ENCODE peak calls at places on chromosomes 3 and 15, in five cellular contexts. I, Y, T, Q and X are unnamed samples.

GRCh38 chr15:83158393-83158792 is 49.2 kb downstream of the HDGFL3 start:
- DNase-seq in I (no peak), Y (no peak), T (no peak), Q (peak), X (no peak)

GRCh38 chr3:44478055-44478468 is 592 bp upstream of the ZNF445 start:
- DNase-seq in I (no peak), Y (no peak), T (no peak), Q (peak), X (no peak)

GRCh38 chr3:8313591-8314298 is 187.9 kb upstream of the LMCD1 start:
- DNase-seq in I (no peak), Y (no peak), T (no peak), Q (no peak), X (no peak)

GRCh38 chr15:87227846-87228245 is 1028.7 kb downstream of the NTRK3 start:
- DNase-seq in I (no peak), Y (no peak), T (no peak), Q (no peak), X (no peak)

GRCh38 chr15:33547876-33548275 is 237.1 kb downstream of the RYR3 start:
- DNase-seq in I (peak), Y (no peak), T (peak), Q (peak), X (no peak)

GRCh38 chr3:185406127-185406620 is 43.2 kb downstream of the MAP3K13 start:
- DNase-seq in I (no peak), Y (no peak), T (no peak), Q (no peak), X (no peak)

GRCh38 chr3:97968376-97968775 is 3.9 kb downstream of the RIOX2 start:
- DNase-seq in I (no peak), Y (no peak), T (no peak), Q (no peak), X (no peak)

GRCh38 chr15:63463793-63464192 is 40.6 kb upstream of the USP3 start:
- DNase-seq in I (no peak), Y (no peak), T (no peak), Q (no peak), X (no peak)

GRCh38 chr3:15367059-15367458 is 34.7 kb upstream of the SH3BP5 start:
- DNase-seq in I (no peak), Y (no peak), T (no peak), Q (no peak), X (no peak)

GRCh38 chr15:25245801-25246622 is 192.8 kb downstream of the UBE3A start:
- DNase-seq in I (no peak), Y (no peak), T (peak), Q (no peak), X (no peak)

GRCh38 chr3:112568642-112569041 is 6.8 kb downstream of the SLC35A5 start:
- DNase-seq in I (no peak), Y (no peak), T (no peak), Q (no peak), X (no peak)

GRCh38 chr3:8767667-8768363 is 1.6 kb downstream of the OXTR start:
- DNase-seq in I (no peak), Y (no peak), T (peak), Q (peak), X (no peak)

GRCh38 chr3:31189971-31190370 is 295.5 kb upstream of the GADL1 start:
- DNase-seq in I (no peak), Y (no peak), T (no peak), Q (no peak), X (no peak)

GRCh38 chr3:31189330-31189729 is 294.9 kb upstream of the GADL1 start:
- DNase-seq in I (no peak), Y (no peak), T (no peak), Q (no peak), X (no peak)

GRCh38 chr3:31186041-31186440 is 291.6 kb upstream of the GADL1 start:
- DNase-seq in I (no peak), Y (no peak), T (no peak), Q (no peak), X (no peak)

GRCh38 chr3:31187380-31187779 is 292.9 kb upstream of the GADL1 start:
- DNase-seq in I (no peak), Y (no peak), T (no peak), Q (peak), X (no peak)

DNA sequence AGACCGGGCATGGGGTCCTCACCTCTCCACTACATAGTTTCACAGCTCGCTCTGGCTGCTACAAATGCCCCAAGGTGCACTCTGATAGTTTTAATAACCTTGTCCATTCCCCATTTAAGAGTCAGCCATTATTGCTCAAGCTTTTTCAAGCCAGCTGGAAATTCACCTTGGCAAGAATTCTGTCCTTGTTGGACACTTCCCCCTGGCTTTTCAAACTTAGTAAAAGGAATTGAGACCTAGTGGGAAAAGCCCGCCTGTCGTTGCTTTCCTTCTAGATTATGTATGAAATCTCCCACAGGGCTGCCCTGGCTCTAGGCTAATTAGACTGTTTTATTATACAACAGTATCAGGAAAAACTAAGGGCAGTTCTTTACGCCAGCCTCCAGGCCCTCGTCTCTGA is 293.7 kb upstream of the GADL1 start:
- DNase-seq in I (no peak), Y (no peak), T (no peak), Q (no peak), X (no peak)
- TF ChIP-seq SRF in I (no peak), Y (no peak), T (no peak), Q (no peak), X (no peak)

DNA sequence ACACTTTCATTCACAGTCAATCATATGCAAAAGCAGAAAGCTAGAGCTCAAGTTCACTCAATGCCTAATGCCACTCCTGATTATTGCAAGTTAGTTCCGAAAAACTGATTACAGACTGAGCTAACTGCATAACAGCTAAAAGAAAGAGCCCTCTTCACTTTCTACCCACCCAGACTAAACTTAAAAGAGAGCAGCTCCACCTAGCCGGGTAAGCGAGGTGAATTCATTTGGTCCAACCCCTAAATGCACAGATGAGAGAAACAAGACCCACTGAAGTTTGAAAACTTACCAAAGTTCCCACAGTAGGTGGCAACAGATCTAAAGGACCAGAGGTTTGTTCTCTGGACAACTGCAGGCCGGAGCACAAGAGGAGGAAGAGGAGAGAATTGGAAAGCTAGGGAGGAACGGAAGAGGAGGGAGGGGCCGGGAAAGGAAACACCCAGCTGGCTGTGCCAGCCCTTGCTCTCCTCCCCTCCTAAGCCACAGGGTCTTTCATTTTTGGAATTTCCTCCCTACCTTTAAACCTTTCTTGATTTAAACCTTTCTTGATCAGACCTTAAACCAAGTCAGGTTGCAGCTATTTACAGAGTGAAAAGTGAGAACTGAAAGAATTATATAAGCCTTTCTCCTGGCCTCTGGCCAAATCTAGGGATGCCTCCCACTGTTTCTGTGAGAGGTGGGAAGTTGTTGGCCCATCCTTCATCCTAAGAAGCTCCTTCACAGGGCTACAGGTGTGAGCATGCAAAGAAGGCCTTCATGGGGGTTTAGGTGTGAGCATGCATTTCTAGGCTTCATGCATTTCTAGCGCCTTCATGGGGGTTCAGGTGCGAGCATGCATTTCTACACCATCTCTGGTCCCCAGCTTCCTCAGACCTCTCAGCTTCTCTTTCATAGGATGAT is 114.7 kb upstream of the LMOD3 start:
- DNase-seq in I (no peak), Y (no peak), T (no peak), Q (no peak), X (no peak)
- TF ChIP-seq SRF in I (no peak), Y (no peak), T (no peak), Q (no peak), X (no peak)

DNA sequence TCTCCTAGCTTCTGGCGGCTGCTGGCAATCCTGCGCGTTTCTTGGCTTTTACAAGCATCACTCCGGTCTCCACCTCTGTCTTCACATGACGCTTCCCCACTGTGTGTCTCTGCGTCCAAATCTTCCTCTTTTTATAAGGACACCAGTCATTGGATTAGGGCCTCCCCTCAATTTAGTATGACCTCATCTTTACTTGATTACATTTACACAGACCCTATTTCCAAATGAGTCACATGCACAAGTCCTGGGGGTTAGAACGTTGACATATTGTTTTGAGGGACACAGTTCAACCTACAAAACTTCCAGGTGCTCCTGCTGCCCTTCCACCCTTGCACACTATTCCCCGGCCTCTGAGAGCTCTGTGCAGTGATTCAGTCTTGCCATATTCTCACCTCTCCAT is 215.3 kb downstream of the OPA1 start:
- DNase-seq in I (no peak), Y (no peak), T (no peak), Q (no peak), X (no peak)
- TF ChIP-seq SRF in I (no peak), Y (no peak), T (no peak), Q (no peak), X (no peak)

GRCh38 chr15:67805871-67806538 is 19.3 kb upstream of the SKOR1 start:
- DNase-seq in I (no peak), Y (no peak), T (peak), Q (no peak), X (no peak)
- TF ChIP-seq SRF in I (no peak), Y (no peak), T (no peak), Q (no peak), X (no peak)

DNA sequence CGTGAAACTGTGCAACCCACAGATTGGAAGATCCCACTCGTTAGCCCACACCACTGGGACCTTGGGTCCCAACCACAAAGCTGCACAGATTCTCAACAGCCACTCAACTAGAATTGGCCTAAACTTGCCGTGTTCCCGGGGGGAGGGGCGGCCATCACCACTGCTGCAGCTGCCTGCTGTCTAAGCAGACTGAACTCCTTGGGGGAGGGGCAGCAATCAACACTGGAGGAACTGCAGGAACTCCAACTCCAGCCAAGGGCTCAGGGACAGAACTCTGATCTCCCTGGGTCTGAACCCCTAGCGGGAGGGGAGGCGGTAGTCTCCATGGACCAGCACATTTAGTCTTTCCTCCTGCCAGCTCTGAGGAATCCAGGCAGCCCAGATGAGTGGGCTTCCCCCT is 205.9 kb downstream of the RSL24D1 start:
- DNase-seq in I (no peak), Y (no peak), T (no peak), Q (no peak), X (no peak)
- TF ChIP-seq SRF in I (no peak), Y (no peak), T (no peak), Q (no peak), X (no peak)

GRCh38 chr15:35514759-35515158 is 31.2 kb downstream of the DPH6 start:
- DNase-seq in I (no peak), Y (no peak), T (no peak), Q (no peak), X (no peak)

GRCh38 chr15:35522061-35522460 is 23.9 kb downstream of the DPH6 start:
- DNase-seq in I (no peak), Y (no peak), T (no peak), Q (no peak), X (no peak)

DNA sequence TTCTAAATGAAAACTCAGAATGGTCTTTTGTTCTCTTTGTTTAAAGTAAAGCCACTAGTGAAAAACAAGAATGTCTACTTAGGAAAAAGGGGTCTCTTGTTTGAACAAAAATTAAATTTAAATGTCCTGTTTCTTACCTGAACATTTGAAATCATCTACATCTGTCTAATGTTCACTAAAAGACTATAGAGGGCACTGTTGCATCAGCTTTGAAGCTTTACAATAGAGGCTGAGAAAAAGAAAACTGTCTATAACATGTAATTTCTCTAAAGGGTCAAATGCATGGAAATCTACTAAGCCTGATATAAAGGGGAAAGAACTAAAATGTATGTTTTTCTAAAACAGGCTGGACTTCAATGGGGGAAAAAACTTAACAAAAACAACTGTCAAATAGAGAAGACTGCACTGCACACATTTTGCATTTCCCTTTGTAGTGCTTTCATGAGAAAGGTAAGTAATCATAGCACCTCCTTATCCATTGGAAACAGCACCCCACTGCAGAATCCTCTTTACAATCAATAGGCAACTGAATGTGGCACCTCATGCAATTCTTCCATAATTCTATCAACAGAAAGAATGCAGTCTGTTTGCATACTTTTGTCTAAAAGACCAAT is 26.3 kb downstream of the DPH6 start:
- DNase-seq in I (peak), Y (peak), T (no peak), Q (peak), X (peak)
- TF ChIP-seq SRF in I (no peak), Y (no peak), T (no peak), Q (no peak), X (no peak)

GRCh38 chr15:55909036-55909811 is 84.2 kb downstream of the NEDD4 start:
- DNase-seq in I (no peak), Y (no peak), T (no peak), Q (no peak), X (no peak)
- TF ChIP-seq SRF in I (no peak), Y (no peak), T (no peak), Q (no peak), X (no peak)